ENCODE peak calls at places on chromosomes 4 and X, in five cellular contexts. U is lower lobe of right lung, B is spleen, F is neural progenitor cell, V is brain microvascular endothelial cell. A is an unnamed sample.

GRCh38 chrX:120840826-120841225 is 34.8 kb downstream of the CT47B1 start:
- DNase-seq in U (no peak), V (peak; percentile 65), B (no peak), F (no peak), A (no peak)

GRCh38 chrX:56764153-56764974 is 35.3 kb downstream of the NBDY start:
- DNase-seq in F (peak; percentile 86), V (peak; percentile 48), U (no peak), B (peak; percentile 92), A (peak; percentile 66)

GRCh38 chr4:120857312-120857711 is 65.2 kb downstream of the PRDM5 start:
- DNase-seq in F (no peak), V (no peak), B (no peak), U (no peak), A (no peak)

GRCh38 chr4:171565130-171565788 is 247.9 kb upstream of the GALNTL6 start:
- DNase-seq in B (no peak), U (no peak), V (no peak), F (no peak), A (no peak)

GRCh38 chr4:115113382-115114106 is at the start of gene NDST4:
- DNase-seq in F (peak; percentile 87), U (no peak), B (no peak), V (peak; percentile 53), A (peak; percentile 26)

GRCh38 chrX:155313766-155314165 is 20.6 kb downstream of the CLIC2 start:
- DNase-seq in F (no peak), V (no peak), U (no peak), B (no peak), A (no peak)

GRCh38 chr4:38313999-38314561 is 349.9 kb upstream of the KLF3 start:
- DNase-seq in V (peak; percentile 34), F (no peak), U (no peak), B (no peak), A (no peak)

GRCh38 chr4:102535398-102536082 is 34.4 kb downstream of the NFKB1 start:
- DNase-seq in B (no peak), V (peak; percentile 42), U (no peak), F (no peak), A (no peak)

GRCh38 chr4:183438458-183439113 is 5.8 kb upstream of the CDKN2AIP start:
- DNase-seq in F (no peak), B (no peak), V (peak; percentile 40), U (no peak), A (no peak)

GRCh38 chr4:109665783-109666455 is 37.3 kb downstream of the CASP6 start:
- DNase-seq in U (no peak), B (no peak), F (no peak), V (no peak), A (no peak)

GRCh38 chr4:71816676-71817303 is 32.9 kb upstream of the GC start:
- DNase-seq in F (no peak), V (no peak), U (no peak), B (no peak), A (no peak)

GRCh38 chr4:53671757-53672156 is 80.5 kb upstream of the LNX1 start:
- DNase-seq in F (no peak), V (no peak), B (no peak), U (no peak), A (no peak)

DNA sequence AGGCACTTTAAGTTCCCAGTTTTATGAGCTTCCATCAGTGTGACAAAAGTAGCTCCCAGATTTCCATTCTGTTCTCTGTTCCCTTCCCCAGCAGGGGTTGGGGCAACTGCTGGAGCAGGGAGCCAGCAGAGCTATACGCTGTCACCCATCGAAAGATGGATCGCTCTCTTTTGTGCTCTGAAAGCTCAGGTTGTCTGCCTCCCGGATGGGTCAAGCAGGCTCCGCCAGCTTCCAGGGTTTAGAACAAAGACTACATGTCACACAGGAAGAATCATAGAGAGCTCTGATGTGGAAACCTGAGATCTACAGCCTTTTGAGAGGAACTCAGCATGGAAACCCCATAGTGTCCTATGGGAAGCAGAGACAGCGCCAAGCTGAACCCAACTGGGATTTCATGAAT is 205.4 kb downstream of the HS3ST1 start:
- DNase-seq in V (no peak), B (no peak), U (no peak), F (peak; percentile 40), A (peak; percentile 48)
- TF ChIP-seq CTCF in V (no peak), B (no peak), U (no peak), F (no peak), A (no peak)

GRCh38 chr4:98905297-98905696 is 23.6 kb downstream of the EIF4E start:
- DNase-seq in F (no peak), U (no peak), V (no peak), B (no peak), A (no peak)

GRCh38 chr4:98908182-98908581 is 20.8 kb downstream of the EIF4E start:
- DNase-seq in F (no peak), U (no peak), B (no peak), V (no peak), A (no peak)

GRCh38 chr4:98903561-98903960 is 25.4 kb downstream of the EIF4E start:
- DNase-seq in U (no peak), F (no peak), V (no peak), B (no peak), A (no peak)

GRCh38 chr4:98903963-98904362 is 25.0 kb downstream of the EIF4E start:
- DNase-seq in F (no peak), B (no peak), U (no peak), V (no peak), A (no peak)

GRCh38 chr4:98905834-98906233 is 23.1 kb downstream of the EIF4E start:
- DNase-seq in U (no peak), B (no peak), V (no peak), F (no peak), A (no peak)
- TF ChIP-seq CTCF in U (no peak), B (no peak), V (no peak), F (no peak), A (no peak)

DNA sequence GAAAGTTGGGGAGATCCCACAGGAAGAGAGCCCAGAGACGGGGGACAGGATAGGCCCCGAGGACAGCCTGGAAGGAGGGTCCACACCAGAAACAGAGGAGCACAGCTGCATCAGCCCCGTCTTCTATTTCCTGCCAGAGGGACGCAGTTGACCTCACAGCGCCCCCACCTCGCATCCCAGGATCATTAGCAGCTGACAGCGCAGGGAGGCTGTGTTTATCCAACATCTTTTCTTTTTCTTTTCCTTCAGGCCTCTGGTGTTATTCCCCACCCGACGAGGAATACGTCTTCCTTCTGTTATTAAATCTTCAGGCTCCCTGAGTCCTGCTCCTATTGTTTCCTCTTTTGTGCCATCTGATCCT is 75.4 kb downstream of the DCHS2 start:
- DNase-seq in B (no peak), U (no peak), V (no peak), F (peak; percentile 68), A (peak; percentile 58)
- TF ChIP-seq CTCF in B (no peak), U (no peak), V (peak; percentile 28), F (peak; percentile 48), A (peak; percentile 7)

GRCh38 chrX:44903842-44904530 is 31.0 kb downstream of the KDM6A start:
- DNase-seq in U (no peak), B (no peak), F (no peak), V (no peak), A (no peak)

GRCh38 chrX:44906542-44906941 is 33.6 kb downstream of the KDM6A start:
- DNase-seq in F (no peak), B (peak; percentile 62), V (no peak), U (no peak), A (no peak)

GRCh38 chrX:44903107-44903506 is 30.1 kb downstream of the KDM6A start:
- DNase-seq in F (no peak), V (peak; percentile 81), U (no peak), B (no peak), A (no peak)

GRCh38 chrX:44906041-44906440 is 33.1 kb downstream of the KDM6A start:
- DNase-seq in B (peak; percentile 43), V (no peak), F (no peak), U (no peak), A (no peak)

GRCh38 chrX:44904542-44905115 is 31.6 kb downstream of the KDM6A start:
- DNase-seq in V (no peak), B (no peak), U (no peak), F (peak; percentile 41), A (no peak)
- TF ChIP-seq CTCF in V (peak; percentile 54), B (no peak), U (no peak), F (peak; percentile 26), A (no peak)

DNA sequence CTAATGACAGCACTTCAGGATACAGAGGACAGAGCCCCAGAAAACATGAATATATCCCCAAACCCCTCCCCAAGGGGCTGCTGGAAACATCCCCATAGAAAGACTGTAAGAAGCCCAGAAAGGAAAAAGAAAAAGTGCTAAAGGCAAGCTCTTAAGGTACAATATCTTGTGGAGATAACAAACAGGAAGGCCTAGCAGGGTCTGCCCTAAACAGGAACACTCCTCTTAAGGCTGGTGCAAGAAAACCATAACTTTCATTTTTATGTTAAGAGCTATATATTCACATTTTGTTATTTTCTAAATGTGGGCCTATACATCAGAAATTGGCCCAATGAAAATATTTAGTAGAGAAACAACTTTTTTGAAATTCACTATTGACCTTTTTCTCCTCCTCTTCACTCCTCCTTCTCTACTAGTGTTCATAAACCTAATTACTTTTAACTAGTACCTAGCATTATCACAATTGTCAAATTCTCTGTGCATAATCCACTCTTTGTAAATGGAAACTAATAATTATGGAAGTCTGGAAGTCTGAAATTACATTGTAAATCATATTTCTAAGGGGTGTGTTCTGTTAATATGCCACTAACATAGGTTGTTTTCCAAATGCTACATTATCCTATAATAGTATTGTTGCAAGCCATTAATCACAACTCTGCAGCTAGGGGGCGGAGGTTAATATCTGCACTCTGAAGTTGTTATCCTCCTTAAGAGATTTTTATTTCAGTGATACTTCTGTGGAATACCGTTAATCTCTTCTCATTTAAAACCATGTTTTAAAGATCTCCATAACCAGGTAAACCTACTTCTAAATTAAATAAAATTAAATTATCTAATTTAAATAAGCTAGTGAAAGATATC is 59.8 kb downstream of the CASK start:
- DNase-seq in U (no peak), B (no peak), F (no peak), V (no peak), A (no peak)
- TF ChIP-seq CTCF in U (no peak), B (no peak), F (no peak), V (peak; percentile 2), A (no peak)

GRCh38 chr4:181971973-181972372 is 271.2 kb upstream of the TENM3 start:
- DNase-seq in B (no peak), F (no peak), U (no peak), V (no peak), A (no peak)
- TF ChIP-seq CTCF in B (no peak), F (no peak), U (no peak), V (no peak), A (no peak)

DNA sequence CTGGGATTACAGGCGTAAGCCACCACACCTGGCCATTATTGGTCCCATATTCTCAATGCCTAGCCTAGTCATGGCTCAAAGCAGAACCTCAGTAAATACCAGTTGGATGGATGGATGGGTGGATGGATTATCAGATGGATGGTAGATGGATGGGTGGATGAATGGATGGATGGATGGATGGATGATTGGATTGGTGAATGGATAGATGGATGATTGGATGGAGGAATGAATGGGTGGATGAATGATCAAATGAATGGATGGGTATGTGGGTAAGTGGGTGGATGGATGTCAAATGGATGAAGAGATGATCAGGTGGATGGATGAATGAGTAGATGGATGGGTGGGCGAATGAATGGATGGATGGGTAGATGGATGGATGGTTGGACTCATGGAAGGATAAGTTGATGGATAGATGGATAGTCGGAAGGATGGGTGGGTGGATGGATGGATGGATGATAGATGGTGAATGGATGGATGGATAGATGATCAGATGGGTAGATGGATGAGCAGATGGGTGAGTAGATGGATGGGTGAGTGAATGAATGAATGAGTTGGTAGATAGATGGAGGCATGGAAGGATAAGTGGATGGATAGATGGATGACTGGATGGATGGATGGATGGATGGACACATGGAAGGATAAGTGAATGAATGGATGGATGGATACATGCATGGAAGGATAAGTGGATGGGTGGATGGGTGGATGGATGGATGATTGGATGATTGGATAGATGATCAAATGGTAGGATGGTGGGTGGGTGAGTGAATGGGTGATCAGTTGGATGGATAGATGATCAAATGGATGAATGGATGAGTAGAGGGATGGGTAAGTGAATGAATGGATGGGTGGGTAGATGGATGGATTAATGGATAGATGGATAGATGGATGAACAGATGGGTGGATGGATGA is 22.0 kb upstream of the RNF4 start:
- DNase-seq in V (no peak), B (no peak), F (no peak), U (no peak), A (no peak)
- TF ChIP-seq CTCF in V (no peak), B (no peak), F (no peak), U (no peak), A (no peak)